ENCODE peak calls at places on chromosomes 2 and 18, in eight cellular contexts. One of them, this sample, is unnamed.

GRCh38 chr2:238286551-238286950 is 1.9 kb downstream of the PER2 start:
- DNase-seq in small intestine: peak; percentile 64
- DNase-seq in dorsolateral prefrontal cortex: no peak
- DNase-seq in heart left ventricle: peak; percentile 71
- DNase-seq in cardiac muscle cell: peak; percentile 80
- DNase-seq in lung: peak; percentile 70
- DNase-seq in HAP-1: no peak
- DNase-seq in CD4-positive, alpha-beta memory T cell: no peak
- DNase-seq in this sample: peak; percentile 88

GRCh38 chr2:234142530-234142929 is 92.0 kb downstream of the SPP2 start:
- DNase-seq in small intestine: no peak
- DNase-seq in dorsolateral prefrontal cortex: no peak
- DNase-seq in heart left ventricle: no peak
- DNase-seq in cardiac muscle cell: no peak
- DNase-seq in lung: no peak
- DNase-seq in HAP-1: no peak
- DNase-seq in CD4-positive, alpha-beta memory T cell: no peak
- DNase-seq in this sample: no peak

GRCh38 chr2:99200232-99200631 is 19.2 kb downstream of the MRPL30 start:
- DNase-seq in small intestine: no peak
- DNase-seq in dorsolateral prefrontal cortex: no peak
- DNase-seq in heart left ventricle: no peak
- DNase-seq in cardiac muscle cell: no peak
- DNase-seq in lung: no peak
- DNase-seq in HAP-1: no peak
- DNase-seq in CD4-positive, alpha-beta memory T cell: no peak
- DNase-seq in this sample: no peak

GRCh38 chr2:218873359-218874194 is 7.1 kb upstream of the WNT10A start:
- DNase-seq in small intestine: no peak
- DNase-seq in dorsolateral prefrontal cortex: no peak
- DNase-seq in heart left ventricle: no peak
- DNase-seq in cardiac muscle cell: no peak
- DNase-seq in lung: no peak
- DNase-seq in HAP-1: no peak
- DNase-seq in CD4-positive, alpha-beta memory T cell: no peak
- DNase-seq in this sample: no peak

GRCh38 chr2:25558262-25558661 is 115.1 kb downstream of the DTNB start:
- DNase-seq in small intestine: peak; percentile 17
- DNase-seq in dorsolateral prefrontal cortex: no peak
- DNase-seq in heart left ventricle: no peak
- DNase-seq in cardiac muscle cell: peak; percentile 74
- DNase-seq in lung: no peak
- DNase-seq in HAP-1: peak; percentile 84
- DNase-seq in CD4-positive, alpha-beta memory T cell: peak; percentile 26
- DNase-seq in this sample: no peak

GRCh38 chr2:41194235-41194634 is 742.3 kb upstream of the SLC8A1 start:
- DNase-seq in small intestine: no peak
- DNase-seq in dorsolateral prefrontal cortex: no peak
- DNase-seq in heart left ventricle: peak; percentile 26
- DNase-seq in cardiac muscle cell: peak; percentile 81
- DNase-seq in lung: no peak
- DNase-seq in HAP-1: no peak
- DNase-seq in CD4-positive, alpha-beta memory T cell: no peak
- DNase-seq in this sample: no peak

GRCh38 chr2:16821696-16822095 is 156.1 kb upstream of the CYRIA start:
- DNase-seq in small intestine: no peak
- DNase-seq in dorsolateral prefrontal cortex: no peak
- DNase-seq in heart left ventricle: no peak
- DNase-seq in cardiac muscle cell: no peak
- DNase-seq in lung: no peak
- DNase-seq in HAP-1: peak; percentile 16
- DNase-seq in CD4-positive, alpha-beta memory T cell: no peak
- DNase-seq in this sample: no peak

GRCh38 chr2:126370208-126370607 is 285.8 kb upstream of the GYPC start:
- DNase-seq in small intestine: no peak
- DNase-seq in dorsolateral prefrontal cortex: no peak
- DNase-seq in heart left ventricle: no peak
- DNase-seq in cardiac muscle cell: peak; percentile 21
- DNase-seq in lung: no peak
- DNase-seq in HAP-1: no peak
- DNase-seq in CD4-positive, alpha-beta memory T cell: no peak
- DNase-seq in this sample: no peak

GRCh38 chr18:55100817-55101457 is 141.7 kb upstream of the CCDC68 start:
- DNase-seq in small intestine: no peak
- DNase-seq in dorsolateral prefrontal cortex: no peak
- DNase-seq in heart left ventricle: no peak
- DNase-seq in cardiac muscle cell: peak; percentile 54
- DNase-seq in lung: no peak
- DNase-seq in HAP-1: no peak
- DNase-seq in CD4-positive, alpha-beta memory T cell: no peak
- DNase-seq in this sample: no peak

GRCh38 chr2:238974061-238974460 is 126.2 kb downstream of the TWIST2 start:
- DNase-seq in small intestine: no peak
- DNase-seq in dorsolateral prefrontal cortex: no peak
- DNase-seq in heart left ventricle: no peak
- DNase-seq in cardiac muscle cell: peak; percentile 38
- DNase-seq in lung: no peak
- DNase-seq in HAP-1: no peak
- DNase-seq in CD4-positive, alpha-beta memory T cell: no peak
- DNase-seq in this sample: no peak

GRCh38 chr2:178689808-178690207 is 117.4 kb downstream of the TTN start:
- DNase-seq in small intestine: no peak
- DNase-seq in dorsolateral prefrontal cortex: no peak
- DNase-seq in heart left ventricle: no peak
- DNase-seq in cardiac muscle cell: no peak
- DNase-seq in lung: no peak
- DNase-seq in HAP-1: no peak
- DNase-seq in CD4-positive, alpha-beta memory T cell: no peak
- DNase-seq in this sample: no peak

GRCh38 chr2:145006957-145007672 is 487.2 kb upstream of the ZEB2 start:
- DNase-seq in small intestine: no peak
- DNase-seq in dorsolateral prefrontal cortex: no peak
- DNase-seq in heart left ventricle: peak; percentile 61
- DNase-seq in cardiac muscle cell: peak; percentile 91
- DNase-seq in lung: peak; percentile 34
- DNase-seq in HAP-1: no peak
- DNase-seq in CD4-positive, alpha-beta memory T cell: no peak
- DNase-seq in this sample: peak; percentile 58

GRCh38 chr2:85243101-85244072 is 84.4 kb downstream of the TGOLN2 start:
- DNase-seq in small intestine: peak; percentile 31
- DNase-seq in dorsolateral prefrontal cortex: peak; percentile 41
- DNase-seq in heart left ventricle: peak; percentile 68
- DNase-seq in cardiac muscle cell: peak; percentile 46
- DNase-seq in lung: peak; percentile 61
- DNase-seq in HAP-1: peak; percentile 38
- DNase-seq in CD4-positive, alpha-beta memory T cell: no peak
- DNase-seq in this sample: no peak

GRCh38 chr2:119230219-119230618 is 6.6 kb downstream of the STEAP3 start:
- DNase-seq in small intestine: no peak
- DNase-seq in dorsolateral prefrontal cortex: no peak
- DNase-seq in heart left ventricle: no peak
- DNase-seq in cardiac muscle cell: no peak
- DNase-seq in lung: no peak
- DNase-seq in HAP-1: no peak
- DNase-seq in CD4-positive, alpha-beta memory T cell: no peak
- DNase-seq in this sample: no peak

GRCh38 chr2:5528741-5529140 is 163.4 kb upstream of the SOX11 start:
- DNase-seq in small intestine: no peak
- DNase-seq in dorsolateral prefrontal cortex: no peak
- DNase-seq in heart left ventricle: no peak
- DNase-seq in cardiac muscle cell: no peak
- DNase-seq in lung: no peak
- DNase-seq in HAP-1: no peak
- DNase-seq in CD4-positive, alpha-beta memory T cell: no peak
- DNase-seq in this sample: no peak

GRCh38 chr2:9735335-9735734 is 104.5 kb upstream of the YWHAQ start:
- DNase-seq in small intestine: no peak
- DNase-seq in dorsolateral prefrontal cortex: no peak
- DNase-seq in heart left ventricle: no peak
- DNase-seq in cardiac muscle cell: no peak
- DNase-seq in lung: no peak
- DNase-seq in HAP-1: no peak
- DNase-seq in CD4-positive, alpha-beta memory T cell: no peak
- DNase-seq in this sample: no peak

GRCh38 chr2:47650001-47650535 is 132.9 kb upstream of the MSH6 start:
- DNase-seq in small intestine: no peak
- DNase-seq in dorsolateral prefrontal cortex: no peak
- DNase-seq in heart left ventricle: no peak
- DNase-seq in cardiac muscle cell: no peak
- DNase-seq in lung: no peak
- DNase-seq in HAP-1: no peak
- DNase-seq in CD4-positive, alpha-beta memory T cell: no peak
- DNase-seq in this sample: no peak

GRCh38 chr18:35386600-35387366 is 9.6 kb upstream of the ZNF396 start:
- DNase-seq in small intestine: peak; percentile 80
- DNase-seq in dorsolateral prefrontal cortex: peak; percentile 55
- DNase-seq in heart left ventricle: peak; percentile 69
- DNase-seq in cardiac muscle cell: peak; percentile 93
- DNase-seq in lung: peak; percentile 67
- DNase-seq in HAP-1: peak; percentile 62
- DNase-seq in CD4-positive, alpha-beta memory T cell: peak; percentile 73
- DNase-seq in this sample: no peak

GRCh38 chr2:238808761-238809160 is 39.1 kb upstream of the TWIST2 start:
- DNase-seq in small intestine: no peak
- DNase-seq in dorsolateral prefrontal cortex: no peak
- DNase-seq in heart left ventricle: no peak
- DNase-seq in cardiac muscle cell: no peak
- DNase-seq in lung: no peak
- DNase-seq in HAP-1: no peak
- DNase-seq in CD4-positive, alpha-beta memory T cell: no peak
- DNase-seq in this sample: no peak

GRCh38 chr2:215269397-215270117 is 42.3 kb upstream of the ATIC start:
- DNase-seq in small intestine: peak; percentile 64
- DNase-seq in dorsolateral prefrontal cortex: no peak
- DNase-seq in heart left ventricle: peak; percentile 67
- DNase-seq in cardiac muscle cell: peak; percentile 90
- DNase-seq in lung: peak; percentile 56
- DNase-seq in HAP-1: peak; percentile 65
- DNase-seq in CD4-positive, alpha-beta memory T cell: peak; percentile 51
- DNase-seq in this sample: no peak

GRCh38 chr2:109378682-109379081 is 235.1 kb downstream of the SEPTIN10 start:
- DNase-seq in small intestine: no peak
- DNase-seq in dorsolateral prefrontal cortex: no peak
- DNase-seq in heart left ventricle: no peak
- DNase-seq in cardiac muscle cell: no peak
- DNase-seq in lung: no peak
- DNase-seq in HAP-1: no peak
- DNase-seq in CD4-positive, alpha-beta memory T cell: no peak
- DNase-seq in this sample: peak; percentile 20

GRCh38 chr2:98385050-98385699 is 38.9 kb downstream of the CNGA3 start:
- DNase-seq in small intestine: peak; percentile 79
- DNase-seq in dorsolateral prefrontal cortex: peak; percentile 83
- DNase-seq in heart left ventricle: peak; percentile 72
- DNase-seq in cardiac muscle cell: peak; percentile 86
- DNase-seq in lung: peak; percentile 79
- DNase-seq in HAP-1: peak; percentile 75
- DNase-seq in CD4-positive, alpha-beta memory T cell: peak; percentile 59
- DNase-seq in this sample: no peak

GRCh38 chr2:113278812-113279139 is at the start of gene PAX8:
- DNase-seq in small intestine: no peak
- DNase-seq in dorsolateral prefrontal cortex: no peak
- DNase-seq in heart left ventricle: no peak
- DNase-seq in cardiac muscle cell: no peak
- DNase-seq in lung: no peak
- DNase-seq in HAP-1: no peak
- DNase-seq in CD4-positive, alpha-beta memory T cell: no peak
- DNase-seq in this sample: no peak

GRCh38 chr18:76274470-76275289 is 220.4 kb downstream of the ZNF516 start:
- DNase-seq in small intestine: peak; percentile 28
- DNase-seq in dorsolateral prefrontal cortex: peak; percentile 72
- DNase-seq in heart left ventricle: no peak
- DNase-seq in cardiac muscle cell: no peak
- DNase-seq in lung: no peak
- DNase-seq in HAP-1: peak; percentile 10
- DNase-seq in CD4-positive, alpha-beta memory T cell: no peak
- DNase-seq in this sample: no peak

GRCh38 chr18:42156266-42156665 is 201.2 kb downstream of the PIK3C3 start:
- DNase-seq in small intestine: no peak
- DNase-seq in dorsolateral prefrontal cortex: no peak
- DNase-seq in heart left ventricle: no peak
- DNase-seq in cardiac muscle cell: no peak
- DNase-seq in lung: no peak
- DNase-seq in HAP-1: no peak
- DNase-seq in CD4-positive, alpha-beta memory T cell: no peak
- DNase-seq in this sample: no peak

GRCh38 chr2:222320441-222321395 is 21.9 kb upstream of the PAX3 start:
- DNase-seq in small intestine: no peak
- DNase-seq in dorsolateral prefrontal cortex: peak; percentile 59
- DNase-seq in heart left ventricle: peak; percentile 46
- DNase-seq in cardiac muscle cell: peak; percentile 43
- DNase-seq in lung: no peak
- DNase-seq in HAP-1: no peak
- DNase-seq in CD4-positive, alpha-beta memory T cell: no peak
- DNase-seq in this sample: no peak
- H3K27me3 ChIP-seq in small intestine: peaks cover 5% of the 10 kb centered on the region
- H3K27me3 ChIP-seq in dorsolateral prefrontal cortex: peaks cover 22% of the 10 kb centered on the region
- H3K27me3 ChIP-seq in heart left ventricle: no peaks in the 10 kb centered on the region
- H3K27me3 ChIP-seq in cardiac muscle cell: peaks cover 15% of the 10 kb centered on the region
- H3K27me3 ChIP-seq in lung: peaks cover 2% of the 10 kb centered on the region
- H3K27me3 ChIP-seq in HAP-1: peaks cover 44% of the 10 kb centered on the region
- H3K27me3 ChIP-seq in CD4-positive, alpha-beta memory T cell: no peaks in the 10 kb centered on the region
- H3K27me3 ChIP-seq in this sample: peaks cover 65% of the 10 kb centered on the region

DNA sequence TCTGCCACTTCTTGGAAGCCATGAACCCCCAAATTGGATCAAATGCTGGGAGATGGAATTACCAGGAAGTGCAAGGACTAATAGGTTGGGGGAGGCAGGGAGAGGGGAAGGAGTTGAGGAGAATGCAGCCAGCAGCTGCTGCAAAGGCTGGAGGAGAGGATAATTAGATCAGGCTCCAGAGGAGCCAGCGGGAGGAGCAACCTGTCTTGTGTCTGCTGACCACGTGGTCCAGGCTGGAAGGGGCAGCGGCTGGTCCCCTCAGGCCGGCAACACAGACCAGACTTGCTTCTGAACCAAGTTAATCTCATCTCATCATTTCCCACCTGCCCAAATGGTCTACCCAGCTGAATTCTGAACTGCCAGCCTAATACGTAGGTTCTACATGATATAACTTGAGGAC is 68.3 kb downstream of the MRO start:
- DNase-seq in small intestine: no peak
- DNase-seq in dorsolateral prefrontal cortex: no peak
- DNase-seq in heart left ventricle: no peak
- DNase-seq in cardiac muscle cell: no peak
- DNase-seq in lung: no peak
- DNase-seq in HAP-1: no peak
- DNase-seq in CD4-positive, alpha-beta memory T cell: no peak
- DNase-seq in this sample: no peak
- H3K27me3 ChIP-seq in small intestine: no peaks in the 10 kb centered on the region
- H3K27me3 ChIP-seq in dorsolateral prefrontal cortex: peaks cover 4% of the 10 kb centered on the region
- H3K27me3 ChIP-seq in heart left ventricle: no peaks in the 10 kb centered on the region
- H3K27me3 ChIP-seq in cardiac muscle cell: no peaks in the 10 kb centered on the region
- H3K27me3 ChIP-seq in lung: peaks cover 3% of the 10 kb centered on the region
- H3K27me3 ChIP-seq in HAP-1: no peaks in the 10 kb centered on the region
- H3K27me3 ChIP-seq in CD4-positive, alpha-beta memory T cell: peaks cover 5% of the 10 kb centered on the region
- H3K27me3 ChIP-seq in this sample: peaks cover 7% of the 10 kb centered on the region

GRCh38 chr2:554444-554843 is 122.8 kb downstream of the TMEM18 start:
- DNase-seq in small intestine: no peak
- DNase-seq in dorsolateral prefrontal cortex: no peak
- DNase-seq in heart left ventricle: no peak
- DNase-seq in cardiac muscle cell: no peak
- DNase-seq in lung: no peak
- DNase-seq in HAP-1: no peak
- DNase-seq in CD4-positive, alpha-beta memory T cell: no peak
- DNase-seq in this sample: no peak
- H3K27me3 ChIP-seq in small intestine: no peaks in the 10 kb centered on the region
- H3K27me3 ChIP-seq in dorsolateral prefrontal cortex: no peaks in the 10 kb centered on the region
- H3K27me3 ChIP-seq in heart left ventricle: no peaks in the 10 kb centered on the region
- H3K27me3 ChIP-seq in cardiac muscle cell: peaks cover 26% of the 10 kb centered on the region
- H3K27me3 ChIP-seq in lung: no peaks in the 10 kb centered on the region
- H3K27me3 ChIP-seq in HAP-1: peaks cover 2% of the 10 kb centered on the region
- H3K27me3 ChIP-seq in CD4-positive, alpha-beta memory T cell: no peaks in the 10 kb centered on the region
- H3K27me3 ChIP-seq in this sample: peaks cover 4% of the 10 kb centered on the region

GRCh38 chr2:74041726-74042125 is 57.0 kb downstream of the TET3 start:
- DNase-seq in small intestine: no peak
- DNase-seq in dorsolateral prefrontal cortex: no peak
- DNase-seq in heart left ventricle: no peak
- DNase-seq in cardiac muscle cell: no peak
- DNase-seq in lung: no peak
- DNase-seq in HAP-1: no peak
- DNase-seq in CD4-positive, alpha-beta memory T cell: no peak
- DNase-seq in this sample: no peak
- H3K27me3 ChIP-seq in small intestine: no peaks in the 10 kb centered on the region
- H3K27me3 ChIP-seq in dorsolateral prefrontal cortex: no peaks in the 10 kb centered on the region
- H3K27me3 ChIP-seq in heart left ventricle: no peaks in the 10 kb centered on the region
- H3K27me3 ChIP-seq in cardiac muscle cell: no peaks in the 10 kb centered on the region
- H3K27me3 ChIP-seq in lung: no peaks in the 10 kb centered on the region
- H3K27me3 ChIP-seq in HAP-1: no peaks in the 10 kb centered on the region
- H3K27me3 ChIP-seq in CD4-positive, alpha-beta memory T cell: no peaks in the 10 kb centered on the region
- H3K27me3 ChIP-seq in this sample: no peaks in the 10 kb centered on the region